ENCODE peak calls at places on chromosome 5, in six cellular contexts. Q is endodermal cell; J is CD4-positive, alpha-beta T cell; U is heart right ventricle; E is CD8-positive, alpha-beta T cell; Y is choroid plexus epithelial cell. L is an unnamed sample.

GRCh38 chr5:102754499-102755424 is at the start of gene PAM:
- DNase-seq in Q (peak), J (peak), U (peak), E (peak), Y (peak), L (peak)

GRCh38 chr5:179243333-179243732 is 101.9 kb downstream of the ADAMTS2 start:
- DNase-seq in Q (peak), J (no peak), U (no peak), E (no peak), Y (peak), L (no peak)

GRCh38 chr5:147387109-147387508 is 122.8 kb downstream of the DPYSL3 start:
- DNase-seq in Q (no peak), J (no peak), U (no peak), E (no peak), Y (no peak), L (no peak)

GRCh38 chr5:63963080-63963735 is 963 bp upstream of the HTR1A start:
- DNase-seq in Q (peak), J (no peak), U (no peak), E (no peak), Y (peak), L (peak)

GRCh38 chr5:112923148-112923917 is 1.3 kb upstream of the REEP5 start:
- DNase-seq in Q (no peak), J (peak), U (no peak), E (peak), Y (no peak), L (peak)

GRCh38 chr5:443239-444151 is 519 bp downstream of the EXOC3 start:
- DNase-seq in Q (no peak), J (peak), U (peak), E (no peak), Y (no peak), L (peak)

GRCh38 chr5:65808261-65808741 is 86.3 kb downstream of the NLN start:
- DNase-seq in Q (no peak), J (no peak), U (no peak), E (no peak), Y (peak), L (no peak)

GRCh38 chr5:15501057-15501791 is 1.2 kb downstream of the FBXL7 start:
- DNase-seq in Q (peak), J (no peak), U (peak), E (no peak), Y (peak), L (no peak)

GRCh38 chr5:142512041-142512679 is 173.7 kb downstream of the FGF1 start:
- DNase-seq in Q (no peak), J (no peak), U (no peak), E (no peak), Y (peak), L (no peak)

GRCh38 chr5:169161022-169161680 is 139.8 kb downstream of the SLIT3 start:
- DNase-seq in Q (peak), J (no peak), U (peak), E (no peak), Y (peak), L (no peak)

GRCh38 chr5:53464722-53465121 is 15.7 kb upstream of the FST start:
- DNase-seq in Q (no peak), J (no peak), U (no peak), E (no peak), Y (peak), L (no peak)

GRCh38 chr5:142726188-142726731 is 40.4 kb upstream of the FGF1 start:
- DNase-seq in Q (no peak), J (no peak), U (no peak), E (no peak), Y (peak), L (no peak)

GRCh38 chr5:154444559-154445421 is 1.0 kb upstream of the SAP30L start:
- DNase-seq in Q (peak), J (no peak), U (no peak), E (no peak), Y (no peak), L (peak)

GRCh38 chr5:124343021-124343420 is 403.4 kb downstream of the ZNF608 start:
- DNase-seq in Q (no peak), J (no peak), U (no peak), E (no peak), Y (peak), L (no peak)

GRCh38 chr5:107532182-107532878 is 138.4 kb downstream of the EFNA5 start:
- DNase-seq in Q (no peak), J (no peak), U (no peak), E (no peak), Y (no peak), L (no peak)

GRCh38 chr5:154756871-154757646 is 1.9 kb downstream of the LARP1 start:
- DNase-seq in Q (peak), J (peak), U (peak), E (peak), Y (peak), L (peak)

GRCh38 chr5:50667653-50668403 is 1.4 kb downstream of the PARP8 start:
- DNase-seq in Q (peak), J (peak), U (peak), E (peak), Y (peak), L (peak)

GRCh38 chr5:133565993-133566392 is 46.3 kb downstream of the FSTL4 start:
- DNase-seq in Q (peak), J (no peak), U (no peak), E (no peak), Y (peak), L (no peak)

GRCh38 chr5:86864022-86864421 is 246.3 kb downstream of the COX7C start:
- DNase-seq in Q (no peak), J (no peak), U (no peak), E (no peak), Y (no peak), L (no peak)

GRCh38 chr5:73155541-73156222 is 17.3 kb upstream of the TMEM174 start:
- DNase-seq in Q (no peak), J (no peak), U (no peak), E (no peak), Y (no peak), L (no peak)

GRCh38 chr5:67792891-67793290 is 422.7 kb upstream of the PIK3R1 start:
- DNase-seq in Q (no peak), J (no peak), U (peak), E (no peak), Y (no peak), L (no peak)

GRCh38 chr5:53008751-53009150 is 19.6 kb downstream of the ITGA2 start:
- DNase-seq in Q (no peak), J (no peak), U (no peak), E (no peak), Y (peak), L (peak)

GRCh38 chr5:107218457-107219193 is 452.1 kb downstream of the EFNA5 start:
- DNase-seq in Q (no peak), J (no peak), U (no peak), E (no peak), Y (peak), L (no peak)

GRCh38 chr5:123441408-123441807 is 18.2 kb upstream of the CEP120 start:
- DNase-seq in Q (no peak), J (no peak), U (no peak), E (no peak), Y (no peak), L (no peak)

GRCh38 chr5:116137544-116138378 is 52.9 kb downstream of the COMMD10 start:
- DNase-seq in Q (no peak), J (no peak), U (no peak), E (no peak), Y (peak), L (peak)

GRCh38 chr5:3854069-3854741 is 258.6 kb downstream of the IRX1 start:
- DNase-seq in Q (no peak), J (no peak), U (peak), E (no peak), Y (no peak), L (no peak)

GRCh38 chr5:151219789-151220188 is 4.1 kb downstream of the CCDC69 start:
- DNase-seq in Q (peak), J (no peak), U (no peak), E (no peak), Y (peak), L (no peak)

GRCh38 chr5:44574626-44575025 is 185.4 kb upstream of the FGF10 start:
- DNase-seq in Q (no peak), J (no peak), U (no peak), E (no peak), Y (no peak), L (no peak)

GRCh38 chr5:170633235-170634041 is 129.6 kb downstream of the KCNIP1 start:
- DNase-seq in Q (peak), J (no peak), U (peak), E (no peak), Y (peak), L (no peak)

GRCh38 chr5:151870820-151871219 is 53.8 kb downstream of the GLRA1 start:
- DNase-seq in Q (no peak), J (no peak), U (no peak), E (no peak), Y (peak), L (no peak)

GRCh38 chr5:173201636-173202265 is 33.3 kb downstream of the NKX2-5 start:
- DNase-seq in Q (no peak), J (no peak), U (no peak), E (no peak), Y (peak), L (no peak)

GRCh38 chr5:51382759-51383493 is at the start of gene ISL1:
- DNase-seq in Q (peak), J (no peak), U (no peak), E (no peak), Y (peak), L (no peak)

GRCh38 chr5:60161340-60161934 is 267.9 kb upstream of the PDE4D start:
- DNase-seq in Q (no peak), J (no peak), U (no peak), E (no peak), Y (peak), L (peak)

GRCh38 chr5:160802567-160802966 is 49.4 kb downstream of the ATP10B start:
- DNase-seq in Q (no peak), J (no peak), U (no peak), E (no peak), Y (no peak), L (no peak)

GRCh38 chr5:93162201-93162654 is 418.8 kb downstream of the NR2F1-AS1 start:
- DNase-seq in Q (no peak), J (no peak), U (no peak), E (no peak), Y (peak), L (no peak)

GRCh38 chr5:102958481-102959011 is 161.4 kb downstream of the GIN1 start:
- DNase-seq in Q (no peak), J (no peak), U (no peak), E (no peak), Y (peak), L (no peak)

GRCh38 chr5:89827388-89827787 is 582.2 kb downstream of the CETN3 start:
- DNase-seq in Q (no peak), J (no peak), U (no peak), E (no peak), Y (no peak), L (no peak)

GRCh38 chr5:154437281-154437965 is 8.4 kb upstream of the SAP30L start:
- DNase-seq in Q (no peak), J (no peak), U (no peak), E (no peak), Y (no peak), L (no peak)

DNA sequence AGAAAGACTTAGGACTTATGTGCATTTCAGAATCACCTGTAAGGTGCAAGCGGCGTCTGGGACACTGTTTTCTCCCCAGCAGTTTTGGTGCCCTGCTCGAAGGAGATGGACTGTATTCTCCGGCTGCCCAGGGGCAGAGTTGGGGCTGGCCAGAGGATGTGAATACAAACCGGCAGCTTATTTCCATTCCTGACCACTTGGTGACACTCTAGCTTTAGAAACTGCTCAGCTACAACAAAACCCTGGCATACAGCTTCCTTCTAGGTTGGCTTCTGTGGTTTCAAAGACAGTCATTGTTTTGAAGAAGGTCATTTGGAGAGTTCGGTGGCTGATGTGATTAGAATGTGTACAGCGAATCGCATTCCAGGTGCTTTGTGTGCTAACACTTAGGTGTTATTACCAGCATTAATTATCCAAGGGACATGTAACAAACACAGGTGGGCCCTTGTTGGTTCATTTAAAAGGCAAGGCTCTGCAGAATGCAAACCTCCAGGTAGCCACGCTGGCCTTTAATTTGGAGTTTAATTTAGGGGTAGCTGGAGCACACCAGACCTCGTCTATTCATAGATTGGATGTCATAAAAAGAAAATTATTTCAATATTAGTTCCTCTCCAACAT is 191.0 kb downstream of the MAT2B start:
- DNase-seq in Q (peak), J (no peak), U (no peak), E (no peak), Y (peak), L (peak)
- TF ChIP-seq CTCF in Q (peak), J (no peak), U (no peak), E (no peak), Y (peak), L (peak)

GRCh38 chr5:136065588-136065987 is 36.8 kb downstream of the TGFBI start:
- DNase-seq in Q (peak), J (no peak), U (no peak), E (no peak), Y (no peak), L (no peak)

GRCh38 chr5:136066705-136067271 is 38.0 kb downstream of the TGFBI start:
- DNase-seq in Q (peak), J (no peak), U (peak), E (no peak), Y (peak), L (no peak)

GRCh38 chr5:136062563-136063274 is 33.9 kb downstream of the TGFBI start:
- DNase-seq in Q (peak), J (no peak), U (no peak), E (no peak), Y (peak), L (peak)

GRCh38 chr5:136063778-136064465 is 35.1 kb downstream of the TGFBI start:
- DNase-seq in Q (peak), J (no peak), U (no peak), E (no peak), Y (no peak), L (no peak)

DNA sequence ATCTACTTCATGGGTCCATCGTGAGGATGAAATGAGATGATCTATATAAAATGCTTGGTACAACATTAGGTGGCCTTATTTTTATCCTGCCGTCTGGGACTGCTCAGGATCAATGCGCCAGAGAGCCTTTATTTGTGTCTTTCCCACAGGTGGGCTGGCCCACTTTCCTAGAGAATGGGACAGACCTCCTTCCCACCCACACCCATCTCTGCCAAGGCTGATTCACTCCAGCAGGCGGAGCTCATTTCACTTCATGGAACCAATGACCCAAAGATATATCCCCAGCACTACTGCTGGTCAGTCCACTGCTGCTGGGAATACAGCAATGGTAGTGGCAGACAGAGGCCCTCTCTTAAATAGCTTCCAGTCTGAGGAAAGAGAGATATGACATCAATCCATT is 35.7 kb downstream of the TGFBI start:
- DNase-seq in Q (peak), J (no peak), U (no peak), E (no peak), Y (no peak), L (no peak)
- TF ChIP-seq CTCF in Q (peak), J (no peak), U (no peak), E (no peak), Y (peak), L (no peak)

DNA sequence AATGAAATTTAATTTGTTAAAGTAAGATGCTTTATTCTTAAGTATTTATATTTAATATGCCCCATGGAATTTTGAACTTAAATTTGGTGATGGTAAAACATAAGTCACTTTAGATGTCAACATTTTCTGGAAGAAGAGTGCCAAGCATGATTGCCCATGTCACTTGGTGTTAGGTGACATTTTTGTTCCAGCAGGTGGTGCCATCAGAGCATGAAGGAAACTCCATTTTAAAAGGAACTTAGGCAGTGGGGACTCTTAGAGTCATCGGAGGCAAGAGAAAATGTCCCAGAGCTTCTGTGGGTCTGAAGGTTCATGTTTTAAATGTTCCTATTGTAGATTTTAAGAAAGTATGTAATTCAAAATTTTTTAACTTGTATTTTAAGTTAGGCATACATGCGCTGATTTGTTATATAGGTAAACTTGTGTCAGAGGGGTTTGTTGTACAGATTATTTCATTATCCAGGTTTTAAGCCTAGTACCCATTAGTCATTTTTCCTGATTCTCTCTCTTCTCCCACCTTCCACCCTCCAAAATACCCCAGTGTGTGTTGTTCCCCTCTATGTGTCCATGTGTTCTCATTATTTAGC is 789.3 kb downstream of the SEMA5A start:
- DNase-seq in Q (peak), J (no peak), U (no peak), E (no peak), Y (peak), L (peak)
- TF ChIP-seq CTCF in Q (peak), J (no peak), U (peak), E (no peak), Y (peak), L (peak)

GRCh38 chr5:176704355-176704754 is 57.1 kb downstream of the TSPAN17 start:
- DNase-seq in Q (no peak), J (no peak), U (no peak), E (no peak), Y (no peak), L (no peak)

GRCh38 chr5:176697929-176698520 is 50.7 kb downstream of the TSPAN17 start:
- DNase-seq in Q (peak), J (no peak), U (no peak), E (no peak), Y (no peak), L (no peak)

GRCh38 chr5:176704817-176705216 is 57.5 kb downstream of the TSPAN17 start:
- DNase-seq in Q (no peak), J (no peak), U (no peak), E (no peak), Y (no peak), L (no peak)

GRCh38 chr5:176700239-176700847 is 53.1 kb downstream of the TSPAN17 start:
- DNase-seq in Q (peak), J (no peak), U (no peak), E (no peak), Y (peak), L (no peak)

GRCh38 chr5:176702952-176703641 is 55.8 kb downstream of the TSPAN17 start:
- DNase-seq in Q (no peak), J (no peak), U (no peak), E (no peak), Y (no peak), L (no peak)
- TF ChIP-seq CTCF in Q (no peak), J (no peak), U (no peak), E (no peak), Y (no peak), L (no peak)

GRCh38 chr5:136836093-136836492 is 470.7 kb upstream of the TRPC7 start:
- DNase-seq in Q (no peak), J (no peak), U (no peak), E (no peak), Y (no peak), L (no peak)
- TF ChIP-seq CTCF in Q (no peak), J (no peak), U (no peak), E (no peak), Y (no peak), L (no peak)

GRCh38 chr5:13735686-13736085 is 208.8 kb downstream of the DNAH5 start:
- DNase-seq in Q (no peak), J (no peak), U (no peak), E (no peak), Y (no peak), L (no peak)

GRCh38 chr5:13745508-13745907 is 199.0 kb downstream of the DNAH5 start:
- DNase-seq in Q (no peak), J (no peak), U (no peak), E (no peak), Y (peak), L (no peak)

GRCh38 chr5:13739462-13739861 is 205.0 kb downstream of the DNAH5 start:
- DNase-seq in Q (no peak), J (no peak), U (no peak), E (no peak), Y (no peak), L (no peak)

GRCh38 chr5:13746026-13746425 is 198.5 kb downstream of the DNAH5 start:
- DNase-seq in Q (no peak), J (no peak), U (no peak), E (no peak), Y (no peak), L (no peak)

GRCh38 chr5:13740471-13740870 is 204.0 kb downstream of the DNAH5 start:
- DNase-seq in Q (no peak), J (no peak), U (no peak), E (no peak), Y (no peak), L (no peak)
- TF ChIP-seq CTCF in Q (no peak), J (no peak), U (no peak), E (no peak), Y (no peak), L (no peak)